ENCODE peak calls at places on chromosomes 16 and 17, in six cellular contexts. Y is CD8-positive, alpha-beta memory T cell; Z is sigmoid colon; P is substantia nigra; V is OCI-LY7; N is AG04450. R is an unnamed sample.

GRCh38 chr17:2710804-2711607 is 558 bp downstream of the CLUH start:
- DNase-seq in V (peak), Y (peak), Z (peak), P (no peak), N (no peak), R (no peak)

GRCh38 chr16:58022601-58023371 is 2.8 kb upstream of the MMP15 start:
- DNase-seq in Z (peak), P (peak), Y (no peak), N (no peak), V (no peak), R (peak)

GRCh38 chr16:12896562-12896961 is 4.8 kb upstream of the SHISA9 start:
- DNase-seq in P (no peak), Z (no peak), Y (no peak), V (peak), N (no peak), R (no peak)

GRCh38 chr17:46063239-46063638 is 64.2 kb downstream of the STH start:
- DNase-seq in N (peak), P (no peak), Z (no peak), V (no peak), Y (no peak), R (no peak)

GRCh38 chr17:77479817-77480508 is 339.2 kb downstream of the SEC14L1 start:
- DNase-seq in Y (no peak), Z (no peak), N (no peak), P (no peak), V (peak), R (no peak)

GRCh38 chr16:2813661-2814288 is 3.3 kb upstream of the PRSS21 start:
- DNase-seq in N (no peak), P (no peak), Y (no peak), Z (peak), V (no peak), R (no peak)

GRCh38 chr16:9913604-9914330 is 268.5 kb downstream of the GRIN2A start:
- DNase-seq in N (no peak), Z (no peak), V (no peak), Y (no peak), P (no peak), R (no peak)

GRCh38 chr16:57535680-57536305 is 578 bp downstream of the CCDC102A start:
- DNase-seq in Y (peak), N (peak), Z (peak), P (peak), V (peak), R (peak)

GRCh38 chr16:24677388-24677787 is 52.1 kb upstream of the TNRC6A start:
- DNase-seq in N (no peak), Z (no peak), V (no peak), Y (no peak), P (no peak), R (no peak)

GRCh38 chr17:70454377-70454776 is 285.0 kb downstream of the KCNJ2 start:
- DNase-seq in P (no peak), Y (no peak), Z (no peak), V (no peak), N (no peak), R (no peak)

GRCh38 chr16:90048347-90048722 is 28.8 kb downstream of the PRDM7 start:
- DNase-seq in N (no peak), Z (no peak), Y (peak), V (no peak), P (no peak), R (no peak)

GRCh38 chr16:28161626-28162025 is 50.1 kb downstream of the XPO6 start:
- DNase-seq in V (no peak), P (no peak), Y (no peak), Z (no peak), N (no peak), R (no peak)

GRCh38 chr17:39547713-39548478 is 59.8 kb downstream of the NEUROD2 start:
- DNase-seq in Z (peak), N (no peak), V (peak), P (no peak), Y (peak), R (peak)

GRCh38 chr17:6286239-6286638 is 148.7 kb downstream of the AIPL1 start:
- DNase-seq in Y (no peak), Z (no peak), V (no peak), N (no peak), P (no peak), R (no peak)

GRCh38 chr16:7317982-7318381 is 14.7 kb upstream of the RBFOX1 start:
- DNase-seq in Y (no peak), Z (no peak), N (no peak), P (no peak), V (no peak), R (no peak)

GRCh38 chr16:15777533-15778203 is 79.2 kb downstream of the MYH11 start:
- DNase-seq in V (peak), Y (no peak), N (peak), P (no peak), Z (peak), R (no peak)

GRCh38 chr17:32917081-32917480 is 10.9 kb upstream of the TMEM98 start:
- DNase-seq in V (no peak), Y (no peak), Z (no peak), N (no peak), P (no peak), R (no peak)

GRCh38 chr16:28090646-28091377 is 27.3 kb upstream of the GSG1L start:
- DNase-seq in V (no peak), N (no peak), P (no peak), Y (no peak), Z (no peak), R (no peak)

GRCh38 chr17:9004132-9004960 is 17.0 kb upstream of the NTN1 start:
- DNase-seq in Y (peak), V (no peak), P (no peak), Z (no peak), N (no peak), R (no peak)

GRCh38 chr16:58114827-58115825 is 14.1 kb downstream of the CFAP20 start:
- DNase-seq in V (no peak), N (peak), Z (no peak), Y (no peak), P (no peak), R (no peak)

GRCh38 chr17:10022416-10022815 is 117.3 kb upstream of the RCVRN start:
- DNase-seq in V (no peak), Y (no peak), P (no peak), Z (no peak), N (no peak), R (no peak)

GRCh38 chr17:2551493-2551892 is 39.8 kb upstream of the METTL16 start:
- DNase-seq in Z (no peak), Y (no peak), N (no peak), P (no peak), V (no peak), R (no peak)

GRCh38 chr17:13520899-13521572 is 80.7 kb downstream of the HS3ST3A1 start:
- DNase-seq in P (no peak), V (no peak), Y (no peak), N (peak), Z (no peak), R (no peak)

DNA sequence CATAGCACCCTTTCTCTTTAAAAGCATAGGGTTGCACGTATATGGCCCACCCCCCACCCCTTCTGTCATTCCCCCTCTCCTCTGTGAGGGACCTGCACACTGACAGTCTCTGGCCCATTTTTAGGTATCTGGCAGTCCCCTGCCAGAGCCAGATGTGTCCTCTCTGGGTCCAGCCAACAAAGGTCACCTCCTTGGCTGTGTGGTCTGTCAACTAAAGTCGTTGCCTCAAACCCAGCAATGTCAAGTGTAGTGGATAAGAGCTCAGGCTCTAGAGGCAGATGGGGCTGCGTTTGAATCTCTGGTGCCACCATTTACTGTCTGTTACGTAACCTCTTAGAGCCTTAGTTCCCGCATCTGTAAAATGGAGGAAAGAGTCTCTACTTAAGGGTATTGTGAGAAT is 211.5 kb downstream of the MSI2 start:
- DNase-seq in Z (no peak), V (no peak), P (no peak), N (no peak), Y (no peak), R (no peak)
- H3K27ac ChIP-seq in Z (no peak), V (no peak), P (no peak), N (no peak), Y (no peak), R (no peak)

GRCh38 chr17:3910420-3911270 is 5.6 kb downstream of the P2RX1 start:
- DNase-seq in Z (no peak), N (no peak), P (no peak), Y (no peak), V (no peak), R (no peak)
- H3K27ac ChIP-seq in Z (no peak), N (no peak), P (no peak), Y (no peak), V (peak), R (peak)

GRCh38 chr16:72988568-72988967 is 59.4 kb downstream of the ZFHX3 start:
- DNase-seq in Y (no peak), Z (no peak), P (no peak), N (no peak), V (no peak), R (no peak)
- H3K27ac ChIP-seq in Y (no peak), Z (peak), P (no peak), N (no peak), V (no peak), R (peak)

DNA sequence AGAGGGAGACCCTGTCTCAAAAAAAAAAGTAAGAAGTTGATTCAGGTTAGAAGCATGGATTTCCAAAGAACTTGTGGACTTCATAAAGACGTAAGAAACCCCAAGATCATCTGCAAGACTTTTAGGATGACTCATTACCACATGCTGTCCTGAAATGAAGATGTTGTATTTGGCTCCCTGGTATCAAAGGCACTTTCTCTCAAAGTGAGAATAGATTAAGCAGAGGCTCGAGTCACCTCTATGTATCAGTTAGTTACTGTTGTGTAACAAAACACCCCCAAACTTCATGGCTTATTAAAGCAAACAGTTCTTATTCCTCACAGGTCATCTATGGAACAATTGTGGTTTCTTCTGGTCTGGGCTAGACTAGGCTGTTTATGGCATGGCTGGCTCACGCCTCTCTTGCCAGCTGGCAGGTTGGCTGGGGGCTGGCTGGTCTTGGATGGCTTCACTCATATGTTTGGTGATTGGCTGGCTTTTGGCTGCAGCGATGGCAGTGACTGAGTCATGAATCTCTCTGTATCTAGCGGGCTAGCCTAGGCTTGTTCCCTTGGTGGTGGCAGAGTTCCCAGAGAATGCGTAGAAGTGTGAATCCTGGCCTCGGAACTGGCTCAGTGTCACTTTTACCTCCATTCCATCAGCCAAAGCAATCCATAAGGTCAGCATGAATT is 60.4 kb upstream of the MSI2 start:
- DNase-seq in Z (no peak), N (no peak), V (no peak), Y (no peak), P (no peak), R (no peak)
- H3K27ac ChIP-seq in Z (no peak), N (no peak), V (no peak), Y (no peak), P (no peak), R (no peak)

GRCh38 chr16:71576971-71577370 is at the start of gene TAT:
- DNase-seq in Y (no peak), V (no peak), Z (no peak), P (no peak), N (no peak), R (no peak)
- H3K27ac ChIP-seq in Y (no peak), V (no peak), Z (no peak), P (no peak), N (no peak), R (no peak)

GRCh38 chr17:37220609-37220953 is 155.2 kb upstream of the C17orf78 start:
- DNase-seq in P (no peak), N (peak), Z (no peak), V (peak), Y (peak), R (no peak)
- H3K27ac ChIP-seq in P (no peak), N (no peak), Z (no peak), V (no peak), Y (no peak), R (no peak)